ENCODE peak calls at places on chromosome 17, in eight cellular contexts. G, R, Y, Q, L, U, Z and B are unnamed samples.

GRCh38 chr17:31274252-31274651 is 22.8 kb downstream of the OMG start:
- DNase-seq in U (no peak), R (no peak), L (no peak), G (no peak), Q (no peak), Y (no peak), Z (peak), B (no peak)

GRCh38 chr17:51298508-51299371 is 38.4 kb downstream of the UTP18 start:
- DNase-seq in U (peak), Y (no peak), G (peak), L (no peak), Z (peak), Q (peak), R (no peak), B (no peak)

GRCh38 chr17:2235792-2236365 is 67.7 kb downstream of the SMG6 start:
- DNase-seq in R (no peak), Q (no peak), G (no peak), U (no peak), Y (no peak), L (no peak), Z (peak), B (no peak)

GRCh38 chr17:58335061-58335731 is 6.6 kb upstream of the TSPOAP1 start:
- DNase-seq in Z (no peak), G (no peak), U (no peak), L (no peak), Q (no peak), R (no peak), Y (peak), B (no peak)

GRCh38 chr17:77054926-77055325 is 85.8 kb upstream of the SEC14L1 start:
- DNase-seq in Z (no peak), Q (no peak), L (no peak), G (no peak), Y (no peak), R (no peak), U (no peak), B (no peak)

GRCh38 chr17:2689411-2690164 is 22.0 kb downstream of the CLUH start:
- DNase-seq in G (peak), Y (no peak), Q (no peak), U (no peak), Z (no peak), L (no peak), R (no peak), B (no peak)

GRCh38 chr17:38596651-38597050 is 9.1 kb downstream of the SRCIN1 start:
- DNase-seq in Q (no peak), Z (no peak), R (no peak), Y (no peak), L (no peak), U (no peak), G (no peak), B (no peak)

GRCh38 chr17:62109378-62109902 is 44.4 kb upstream of the MED13 start:
- DNase-seq in U (peak), Q (peak), R (no peak), L (peak), Y (peak), G (peak), Z (peak), B (peak)

GRCh38 chr17:8832711-8833352 is 33.7 kb upstream of the MFSD6L start:
- DNase-seq in G (no peak), U (no peak), Y (peak), R (no peak), Q (no peak), Z (no peak), L (peak), B (no peak)

GRCh38 chr17:7747586-7747985 is 30.0 kb downstream of the DNAH2 start:
- DNase-seq in Z (peak), U (no peak), G (no peak), R (no peak), Q (no peak), Y (no peak), L (no peak), B (no peak)

GRCh38 chr17:76735006-76735405 is 2.1 kb downstream of the SRSF2 start:
- DNase-seq in Y (peak), Z (peak), L (no peak), Q (no peak), R (no peak), G (no peak), U (no peak), B (no peak)

GRCh38 chr17:80393491-80393890 is 21.5 kb upstream of the ENDOV start:
- DNase-seq in L (no peak), G (no peak), Z (no peak), R (no peak), U (no peak), Q (no peak), Y (no peak), B (no peak)

GRCh38 chr17:65430209-65430833 is 131.1 kb downstream of the AXIN2 start:
- DNase-seq in G (no peak), Y (peak), R (no peak), Q (no peak), Z (no peak), L (no peak), U (no peak), B (no peak)

GRCh38 chr17:7794063-7794663 is 39.9 kb upstream of the KDM6B start:
- DNase-seq in Y (no peak), R (no peak), Q (no peak), G (no peak), Z (no peak), L (no peak), U (no peak), B (no peak)

GRCh38 chr17:32497431-32498205 is 10.8 kb downstream of the CDK5R1 start:
- DNase-seq in Q (no peak), L (no peak), Z (no peak), G (no peak), Y (no peak), R (no peak), U (no peak), B (no peak)

GRCh38 chr17:78707016-78707415 is 75.1 kb downstream of the CYTH1 start:
- DNase-seq in U (no peak), Q (no peak), R (no peak), Z (no peak), G (no peak), L (no peak), Y (no peak), B (no peak)

GRCh38 chr17:19366637-19366972 is 4.1 kb upstream of the B9D1 start:
- DNase-seq in R (no peak), Y (no peak), Z (no peak), Q (no peak), U (no peak), L (no peak), G (no peak), B (no peak)

GRCh38 chr17:13634001-13634400 is 32.3 kb upstream of the HS3ST3A1 start:
- DNase-seq in G (no peak), U (no peak), Y (no peak), L (no peak), Z (peak), R (no peak), Q (no peak), B (no peak)

GRCh38 chr17:75878174-75878998 is at the start of gene TRIM47:
- DNase-seq in G (no peak), Y (no peak), Q (no peak), L (no peak), U (peak), R (peak), Z (peak), B (no peak)

GRCh38 chr17:65888649-65889048 is 303.3 kb downstream of the CEP112 start:
- DNase-seq in Z (peak), L (no peak), R (no peak), G (no peak), Y (no peak), U (no peak), Q (no peak), B (no peak)

GRCh38 chr17:76255801-76256429 is 9.2 kb upstream of the UBALD2 start:
- DNase-seq in U (no peak), Q (no peak), R (no peak), G (no peak), L (no peak), Y (no peak), Z (no peak), B (no peak)

GRCh38 chr17:8837438-8838075 is 29.9 kb downstream of the PIK3R6 start:
- DNase-seq in L (no peak), Q (no peak), R (no peak), Y (no peak), Z (no peak), U (no peak), G (no peak), B (no peak)

GRCh38 chr17:61157246-61157887 is 242.3 kb upstream of the TBX2 start:
- DNase-seq in R (peak), G (no peak), Z (peak), Y (no peak), L (no peak), Q (no peak), U (peak), B (no peak)